ENCODE peak calls at places on chromosomes 6 and 20, in five cellular contexts. X is mucosa of descending colon, A is lung, N is body of pancreas, B is WERI-Rb-1. F is an unnamed sample.
A peak's percentile ranks its signal among the peaks of the same experiment; 100 is the strongest.

GRCh38 chr6:168364793-168365421 is 45.3 kb upstream of the DACT2 start:
- DNase-seq in X (peak; percentile 41), A (no peak), N (no peak), B (no peak), F (no peak)

GRCh38 chr20:12835999-12836398 is 172.8 kb upstream of the SPTLC3 start:
- DNase-seq in X (no peak), A (no peak), N (no peak), B (no peak), F (no peak)

GRCh38 chr6:41371992-41372525 is 36.7 kb downstream of the NCR2 start:
- DNase-seq in X (no peak), A (no peak), N (no peak), B (peak; percentile 53), F (peak; percentile 34)

GRCh38 chr20:5969348-5969935 is 19.0 kb downstream of the MCM8 start:
- DNase-seq in X (no peak), A (no peak), N (no peak), B (no peak), F (no peak)

GRCh38 chr6:41370488-41371111 is 35.2 kb downstream of the NCR2 start:
- DNase-seq in X (no peak), A (no peak), N (no peak), B (no peak), F (no peak)

GRCh38 chr6:170203212-170203611 is 87.7 kb downstream of the DLL1 start:
- DNase-seq in X (no peak), A (peak; percentile 11), N (no peak), B (no peak), F (no peak)

GRCh38 chr6:132235596-132236280 is 165.5 kb downstream of the MOXD1 start:
- DNase-seq in X (no peak), A (no peak), N (no peak), B (no peak), F (no peak)

GRCh38 chr6:65638047-65638831 is 68.8 kb downstream of the EYS start:
- DNase-seq in X (peak; percentile 29), A (no peak), N (no peak), B (peak; percentile 75), F (peak; percentile 38)

GRCh38 chr6:7165002-7165735 is 57.4 kb downstream of the RREB1 start:
- DNase-seq in X (no peak), A (no peak), N (peak; percentile 41), B (no peak), F (no peak)

GRCh38 chr6:44712353-44713147 is 325.0 kb downstream of the CDC5L start:
- DNase-seq in X (no peak), A (no peak), N (no peak), B (peak; percentile 91), F (no peak)

GRCh38 chr6:54291146-54291545 is 17.1 kb upstream of the TINAG start:
- DNase-seq in X (no peak), A (no peak), N (no peak), B (no peak), F (no peak)

GRCh38 chr6:21348462-21349195 is 244.9 kb upstream of the SOX4 start:
- DNase-seq in X (no peak), A (peak; percentile 38), N (peak; percentile 5), B (no peak), F (no peak)

GRCh38 chr6:57069920-57070331 is 20.1 kb upstream of the ZNF451 start:
- DNase-seq in X (no peak), A (no peak), N (no peak), B (no peak), F (no peak)

GRCh38 chr20:59014680-59015389 is 4.4 kb upstream of the TUBB1 start:
- DNase-seq in X (no peak), A (peak; percentile 24), N (no peak), B (no peak), F (no peak)

GRCh38 chr6:5525209-5525608 is 263.9 kb downstream of the FARS2 start:
- DNase-seq in X (no peak), A (peak; percentile 68), N (no peak), B (no peak), F (no peak)

GRCh38 chr6:31531162-31531561 is 2.4 kb downstream of the MCCD1 start:
- DNase-seq in X (no peak), A (no peak), N (no peak), B (no peak), F (no peak)

GRCh38 chr6:39855356-39855995 is 63.3 kb downstream of the DAAM2 start:
- DNase-seq in X (no peak), A (no peak), N (no peak), B (no peak), F (no peak)

GRCh38 chr6:10190042-10190441 is 224.8 kb downstream of the TFAP2A start:
- DNase-seq in X (no peak), A (no peak), N (no peak), B (no peak), F (no peak)

GRCh38 chr6:107105511-107106116 is 9.7 kb downstream of the BEND3 start:
- DNase-seq in X (no peak), A (no peak), N (no peak), B (no peak), F (no peak)

GRCh38 chr6:21666788-21667681 is 73.5 kb downstream of the SOX4 start:
- DNase-seq in X (no peak), A (no peak), N (no peak), B (no peak), F (no peak)

GRCh38 chr20:40442181-40442963 is 246.7 kb downstream of the MAFB start:
- DNase-seq in X (no peak), A (no peak), N (no peak), B (no peak), F (no peak)

GRCh38 chr6:85887467-85887866 is 244.8 kb upstream of the SYNCRIP start:
- DNase-seq in X (no peak), A (no peak), N (no peak), B (no peak), F (no peak)

GRCh38 chr20:41360831-41361756 is 5.5 kb downstream of the EMILIN3 start:
- DNase-seq in X (peak; percentile 36), A (no peak), N (no peak), B (no peak), F (no peak)

GRCh38 chr6:138104618-138105213 is 2.5 kb downstream of the PERP start:
- DNase-seq in X (no peak), A (no peak), N (no peak), B (no peak), F (no peak)

GRCh38 chr6:135233676-135234491 is 52.8 kb downstream of the MYB start:
- DNase-seq in X (no peak), A (no peak), N (no peak), B (peak; percentile 76), F (no peak)

GRCh38 chr20:59392741-59393140 is 92.3 kb downstream of the EDN3 start:
- DNase-seq in X (no peak), A (no peak), N (no peak), B (no peak), F (no peak)

GRCh38 chr6:35147101-35147885 is 6.2 kb upstream of the TCP11 start:
- DNase-seq in X (no peak), A (no peak), N (no peak), B (no peak), F (no peak)

GRCh38 chr20:49445176-49445575 is 37.3 kb downstream of the KCNB1 start:
- DNase-seq in X (no peak), A (no peak), N (no peak), B (no peak), F (no peak)

GRCh38 chr6:30061766-30062458 is 847 bp downstream of the POLR1H start:
- DNase-seq in X (peak; percentile 48), A (no peak), N (peak; percentile 47), B (peak; percentile 20), F (peak; percentile 31)

GRCh38 chr20:3164763-3165410 is 5.2 kb upstream of the FASTKD5 start:
- DNase-seq in X (no peak), A (no peak), N (no peak), B (no peak), F (no peak)

GRCh38 chr6:10300071-10300470 is 114.8 kb downstream of the TFAP2A start:
- DNase-seq in X (no peak), A (no peak), N (no peak), B (no peak), F (no peak)

GRCh38 chr6:110728501-110728900 is 86.8 kb downstream of the CDK19 start:
- DNase-seq in X (no peak), A (no peak), N (no peak), B (no peak), F (no peak)

GRCh38 chr6:154302111-154302752 is 54.4 kb downstream of the IPCEF1 start:
- DNase-seq in X (no peak), A (peak; percentile 35), N (no peak), B (no peak), F (peak; percentile 41)

GRCh38 chr6:133245033-133245903 is 4.1 kb downstream of the EYA4 start:
- DNase-seq in X (no peak), A (no peak), N (no peak), B (no peak), F (no peak)

GRCh38 chr6:127976111-127976510 is 75.3 kb upstream of the THEMIS start:
- DNase-seq in X (no peak), A (no peak), N (no peak), B (no peak), F (no peak)

GRCh38 chr6:127976796-127977195 is 75.9 kb upstream of the THEMIS start:
- DNase-seq in X (no peak), A (no peak), N (no peak), B (no peak), F (no peak)

GRCh38 chr6:127980996-127981395 is 80.1 kb upstream of the THEMIS start:
- DNase-seq in X (no peak), A (no peak), N (no peak), B (no peak), F (no peak)
- H3K36me3 ChIP-seq in X (no peaks in the 10 kb centered on the region), A (peaks cover 9% of the 10 kb centered on the region), N (no peaks in the 10 kb centered on the region), B (no peaks in the 10 kb centered on the region), F (no peaks in the 10 kb centered on the region)

DNA sequence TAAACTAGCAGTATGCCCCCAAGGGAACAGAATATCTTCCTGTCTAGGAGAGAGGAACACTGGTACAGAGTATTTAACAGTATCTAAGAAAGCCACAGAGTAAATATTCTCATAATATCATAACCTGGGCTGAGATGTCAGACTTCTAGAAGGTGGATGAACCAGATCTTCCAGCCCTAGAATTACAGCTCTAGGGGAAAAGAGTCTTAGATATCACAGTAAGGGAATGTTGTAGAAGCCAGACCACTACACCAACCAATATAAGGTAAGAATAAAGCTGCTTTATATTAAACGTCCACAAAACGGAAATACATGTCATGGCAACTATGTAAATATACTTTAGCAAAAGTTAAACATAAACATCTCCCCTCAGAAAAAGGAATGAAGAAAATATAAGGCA is 12.4 kb downstream of the SERINC1 start:
- DNase-seq in X (no peak), A (no peak), N (no peak), B (no peak), F (no peak)
- H3K4me3 ChIP-seq in X (no peak overlapping the region), A (no peak overlapping the region), N (no peak overlapping the region), B (no peak overlapping the region), F (no peak overlapping the region)

DNA sequence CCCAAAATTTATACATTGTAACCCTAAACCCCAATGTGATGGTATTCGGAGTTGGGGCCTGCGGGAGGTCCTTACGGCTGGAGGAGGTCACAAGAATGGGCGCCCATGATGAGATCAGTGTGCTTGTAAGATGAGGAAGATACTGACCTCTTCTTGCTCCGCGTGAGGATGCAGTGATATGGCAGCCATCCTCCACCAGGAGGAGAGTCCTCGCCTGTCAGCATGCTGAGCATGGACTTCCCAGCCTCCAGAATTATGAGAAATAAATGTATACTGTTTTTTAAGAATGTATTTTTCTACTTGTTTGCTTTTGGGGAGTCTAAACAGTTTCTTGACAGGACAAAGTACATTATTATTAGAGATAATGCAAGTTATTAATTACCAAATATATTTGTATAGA is 8.7 kb upstream of the SYNDIG1 start:
- DNase-seq in X (no peak), A (no peak), N (no peak), B (no peak), F (no peak)
- TF ChIP-seq CTCF in X (no peak), A (no peak), N (no peak), B (no peak), F (no peak)

GRCh38 chr6:27470023-27470422 is 2.9 kb downstream of the ZNF184 start:
- DNase-seq in X (no peak), A (no peak), N (no peak), B (no peak), F (no peak)
- H3K36me3 ChIP-seq in X (no peaks in the 10 kb centered on the region), A (peaks cover 5% of the 10 kb centered on the region), N (no peaks in the 10 kb centered on the region), B (peaks cover 43% of the 10 kb centered on the region), F (no peaks in the 10 kb centered on the region)